ENCODE peak calls at places on chromosomes 7 and 10, in five cellular contexts. J is A549, V is right atrium auricular region, D is heart right ventricle, S is vagina. Q is an unnamed sample.

GRCh38 chr7:101365956-101366355 is 3.3 kb downstream of the COL26A1 start:
- DNase-seq in J (no peak), V (no peak), D (no peak), S (no peak), Q (no peak)

GRCh38 chr10:5291501-5292195 is 73.1 kb upstream of the UCN3 start:
- DNase-seq in J (peak), V (peak), D (peak), S (no peak), Q (no peak)

GRCh38 chr10:91702586-91703088 is 69.8 kb upstream of the PPP1R3C start:
- DNase-seq in J (no peak), V (no peak), D (no peak), S (no peak), Q (no peak)

GRCh38 chr7:27166475-27167169 is 1.3 kb upstream of the HOXA9 start:
- DNase-seq in J (no peak), V (no peak), D (no peak), S (no peak), Q (no peak)

GRCh38 chr7:134693256-134693655 is 46.6 kb downstream of the BPGM start:
- DNase-seq in J (no peak), V (peak), D (no peak), S (no peak), Q (no peak)

GRCh38 chr10:116995648-116996047 is 9.3 kb downstream of the SHTN1 start:
- DNase-seq in J (no peak), V (no peak), D (no peak), S (no peak), Q (no peak)

GRCh38 chr7:57308631-57309408 is 141.2 kb upstream of the ZNF716 start:
- DNase-seq in J (no peak), V (no peak), D (peak), S (no peak), Q (no peak)

GRCh38 chr10:75465110-75465509 is 33.7 kb downstream of the LRMDA start:
- DNase-seq in J (no peak), V (no peak), D (no peak), S (no peak), Q (no peak)

GRCh38 chr10:125201108-125201524 is 40.8 kb upstream of the CTBP2 start:
- DNase-seq in J (peak), V (no peak), D (no peak), S (no peak), Q (peak)

GRCh38 chr10:60618861-60619260 is 159.4 kb upstream of the CDK1 start:
- DNase-seq in J (no peak), V (no peak), D (no peak), S (no peak), Q (no peak)
- TF ChIP-seq CTCF in J (no peak), V (no peak), D (peak), S (no peak), Q (no peak)

DNA sequence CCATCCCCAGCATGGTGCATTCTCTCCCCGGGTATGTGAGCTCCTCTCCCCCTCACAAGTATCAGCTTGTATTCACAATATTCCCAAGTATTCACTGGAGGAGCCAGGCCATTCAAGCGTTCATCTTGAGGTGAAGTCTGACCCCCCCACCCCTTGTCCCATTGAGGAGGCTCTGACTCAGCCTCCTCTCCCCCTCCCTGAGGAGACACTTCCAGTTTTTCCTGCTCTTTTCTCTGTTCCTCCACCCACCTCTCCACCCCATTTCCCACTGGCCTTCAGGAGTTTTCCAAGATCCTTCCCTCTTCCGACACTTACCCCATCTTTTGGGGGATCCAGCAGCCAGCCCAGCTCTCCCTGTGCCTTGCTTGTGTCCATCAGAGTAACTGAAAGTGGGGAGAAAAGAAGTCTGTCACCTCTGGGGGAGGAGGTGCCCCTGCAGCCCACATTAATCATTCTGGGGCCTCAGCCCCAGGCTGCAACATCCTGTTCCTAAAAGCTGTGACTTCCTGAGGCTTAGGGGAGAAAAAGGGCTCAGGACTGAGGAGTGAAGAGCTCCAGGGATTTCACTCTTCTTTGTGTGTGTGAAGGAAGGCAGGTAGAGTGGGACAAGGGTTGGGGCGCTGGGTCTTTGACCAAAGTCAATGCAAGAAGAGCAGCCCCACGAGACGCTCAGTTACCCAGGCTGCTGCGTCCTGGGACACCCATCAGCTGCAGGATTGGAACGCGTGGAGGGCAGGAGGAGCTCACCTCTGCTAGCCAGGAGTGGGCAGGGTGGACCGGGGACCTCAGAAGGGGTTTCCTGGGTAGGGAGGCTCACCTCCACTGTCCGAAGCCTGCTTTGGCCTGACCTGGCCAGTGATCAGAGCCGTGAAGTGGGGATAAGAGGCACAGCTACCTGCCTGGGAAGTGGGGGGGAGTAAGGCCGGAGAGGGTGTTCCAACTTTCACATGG is 1.1 kb downstream of the EPHA1 start:
- DNase-seq in J (no peak), V (no peak), D (no peak), S (peak), Q (no peak)
- H3K4me3 ChIP-seq in J (no peak), V (no peak), D (no peak), S (peak), Q (no peak)

GRCh38 chr10:58531084-58531695 is 18.5 kb downstream of the BICC1 start:
- DNase-seq in J (no peak), V (no peak), D (no peak), S (no peak), Q (peak)
- TF ChIP-seq CTCF in J (peak), V (peak), D (peak), S (no peak), Q (peak)

GRCh38 chr7:15836041-15836440 is 149.6 kb upstream of the MEOX2 start:
- DNase-seq in J (no peak), V (no peak), D (no peak), S (no peak), Q (no peak)

GRCh38 chr7:15837627-15838026 is 151.1 kb upstream of the MEOX2 start:
- DNase-seq in J (no peak), V (no peak), D (no peak), S (no peak), Q (no peak)

DNA sequence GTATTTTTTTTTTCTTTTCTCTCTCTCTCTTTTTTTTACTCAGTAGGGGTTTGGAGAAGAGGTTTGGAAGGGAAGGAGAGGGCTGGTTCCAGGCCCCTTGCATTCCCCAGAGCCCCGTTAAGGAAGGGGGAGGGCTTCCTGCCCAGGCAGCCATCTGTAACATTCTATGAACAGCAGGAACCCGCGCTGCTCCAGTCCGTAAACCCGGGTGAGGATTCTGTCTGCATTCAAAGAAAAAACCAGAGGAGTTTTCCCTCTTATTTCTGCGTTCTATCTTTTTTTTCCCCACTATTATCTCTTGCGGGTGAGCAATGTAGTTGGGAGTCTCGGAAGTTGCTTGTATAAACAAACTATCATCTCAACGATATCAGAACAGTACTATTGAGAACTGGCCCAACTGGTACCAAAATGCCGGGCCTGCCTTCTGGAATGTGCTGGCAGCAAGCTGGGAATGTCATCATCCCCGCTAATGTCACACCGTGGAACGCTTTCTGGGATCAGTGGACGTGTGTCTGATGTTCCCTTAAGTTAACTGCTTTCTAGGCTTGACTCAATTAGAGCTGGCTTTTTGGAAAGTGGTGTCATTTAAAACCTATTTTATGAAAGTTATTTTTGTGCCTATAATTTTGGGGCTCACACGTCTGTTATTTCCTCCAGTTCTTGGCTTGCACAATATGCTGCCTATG is 153.1 kb upstream of the MEOX2 start:
- DNase-seq in J (no peak), V (peak), D (peak), S (no peak), Q (no peak)
- H3K4me3 ChIP-seq in J (no peak), V (peak), D (peak), S (peak), Q (no peak)

GRCh38 chr10:118565301-118566075 is 30.0 kb downstream of the PRLHR start:
- DNase-seq in J (no peak), V (peak), D (no peak), S (peak), Q (no peak)

GRCh38 chr10:118562877-118563276 is 32.6 kb downstream of the PRLHR start:
- DNase-seq in J (no peak), V (no peak), D (no peak), S (no peak), Q (no peak)

GRCh38 chr10:118564114-118564513 is 31.3 kb downstream of the PRLHR start:
- DNase-seq in J (no peak), V (peak), D (no peak), S (peak), Q (no peak)

GRCh38 chr10:118563373-118563890 is 32.0 kb downstream of the PRLHR start:
- DNase-seq in J (no peak), V (peak), D (no peak), S (peak), Q (no peak)

DNA sequence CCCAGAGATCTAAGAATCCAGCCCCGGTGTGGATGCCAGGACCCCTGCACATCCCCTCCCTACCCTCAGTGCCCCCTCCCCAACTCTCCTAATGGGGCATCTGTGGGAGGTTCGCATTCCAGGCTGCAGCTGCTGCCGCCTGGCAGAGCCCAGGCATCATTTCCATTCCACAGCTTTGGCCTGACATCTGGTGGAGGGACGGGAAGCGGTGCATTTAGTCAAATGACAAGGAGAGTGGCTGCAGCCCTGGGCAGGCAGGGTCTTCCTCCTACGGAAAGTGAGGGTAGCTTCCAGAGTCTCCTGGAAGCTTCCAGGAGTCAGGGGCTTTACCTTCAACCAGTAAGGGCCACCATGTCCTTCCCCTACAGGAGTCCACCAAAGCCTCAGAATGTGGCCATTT is 30.8 kb downstream of the PRLHR start:
- DNase-seq in J (peak), V (peak), D (no peak), S (peak), Q (no peak)
- TF ChIP-seq CTCF in J (peak), V (no peak), D (no peak), S (no peak), Q (no peak)

GRCh38 chr7:128453836-128454804 is 1.6 kb upstream of the HILPDA start:
- DNase-seq in J (no peak), V (peak), D (peak), S (no peak), Q (no peak)
- H3K4me3 ChIP-seq in J (no peak), V (peak), D (peak), S (peak), Q (no peak)

Q was measured in GM12864.